ENCODE peak calls at places on chromosomes 16 and 17, in five cellular contexts. One of them, this sample, is unnamed.

GRCh38 chr17:18229771-18230170 is 4.3 kb downstream of the LLGL1 start:
- DNase-seq in neural progenitor cell: no peak
- DNase-seq in GM23338: no peak
- DNase-seq in PC-3: no peak
- DNase-seq in mucosa of descending colon: no peak
- DNase-seq in this sample: no peak

GRCh38 chr16:69726313-69727060 is at the start of gene NQO1:
- DNase-seq in neural progenitor cell: peak
- DNase-seq in GM23338: peak
- DNase-seq in PC-3: peak
- DNase-seq in mucosa of descending colon: peak
- DNase-seq in this sample: peak

GRCh38 chr16:57519796-57520360 is 16.5 kb downstream of the CCDC102A start:
- DNase-seq in neural progenitor cell: peak
- DNase-seq in GM23338: peak
- DNase-seq in PC-3: peak
- DNase-seq in mucosa of descending colon: peak
- DNase-seq in this sample: no peak

GRCh38 chr16:28491970-28492474 is at the start of gene CLN3:
- DNase-seq in neural progenitor cell: peak
- DNase-seq in GM23338: peak
- DNase-seq in PC-3: peak
- DNase-seq in mucosa of descending colon: peak
- DNase-seq in this sample: peak

GRCh38 chr17:79862771-79863440 is 23.7 kb upstream of the CBX4 start:
- DNase-seq in neural progenitor cell: no peak
- DNase-seq in GM23338: no peak
- DNase-seq in PC-3: no peak
- DNase-seq in mucosa of descending colon: no peak
- DNase-seq in this sample: no peak

GRCh38 chr16:47460301-47460754 is 535 bp downstream of the ITFG1 start:
- DNase-seq in neural progenitor cell: no peak
- DNase-seq in GM23338: peak
- DNase-seq in PC-3: peak
- DNase-seq in mucosa of descending colon: no peak
- DNase-seq in this sample: no peak

GRCh38 chr17:47665655-47666054 is 15.9 kb downstream of the KPNB1 start:
- DNase-seq in neural progenitor cell: no peak
- DNase-seq in GM23338: no peak
- DNase-seq in PC-3: no peak
- DNase-seq in mucosa of descending colon: no peak
- DNase-seq in this sample: no peak

GRCh38 chr17:13940858-13941665 is 128.2 kb upstream of the COX10 start:
- DNase-seq in neural progenitor cell: no peak
- DNase-seq in GM23338: peak
- DNase-seq in PC-3: peak
- DNase-seq in mucosa of descending colon: no peak
- DNase-seq in this sample: no peak

GRCh38 chr17:59357929-59358328 is 26.5 kb downstream of the YPEL2 start:
- DNase-seq in neural progenitor cell: no peak
- DNase-seq in GM23338: no peak
- DNase-seq in PC-3: peak
- DNase-seq in mucosa of descending colon: no peak
- DNase-seq in this sample: no peak

GRCh38 chr16:31376705-31377104 is 16.4 kb upstream of the ITGAD start:
- DNase-seq in neural progenitor cell: no peak
- DNase-seq in GM23338: no peak
- DNase-seq in PC-3: no peak
- DNase-seq in mucosa of descending colon: no peak
- DNase-seq in this sample: no peak

GRCh38 chr17:50184057-50184456 is 17.4 kb downstream of the COL1A1 start:
- DNase-seq in neural progenitor cell: peak
- DNase-seq in GM23338: peak
- DNase-seq in PC-3: no peak
- DNase-seq in mucosa of descending colon: peak
- DNase-seq in this sample: no peak

GRCh38 chr17:58332720-58333395 is 4.3 kb upstream of the TSPOAP1 start:
- DNase-seq in neural progenitor cell: no peak
- DNase-seq in GM23338: no peak
- DNase-seq in PC-3: no peak
- DNase-seq in mucosa of descending colon: peak
- DNase-seq in this sample: no peak

GRCh38 chr17:18037482-18037881 is 1.5 kb downstream of the ATPAF2 start:
- DNase-seq in neural progenitor cell: no peak
- DNase-seq in GM23338: no peak
- DNase-seq in PC-3: no peak
- DNase-seq in mucosa of descending colon: no peak
- DNase-seq in this sample: no peak

GRCh38 chr16:20673882-20674683 is 23.4 kb downstream of the ACSM1 start:
- DNase-seq in neural progenitor cell: no peak
- DNase-seq in GM23338: no peak
- DNase-seq in PC-3: no peak
- DNase-seq in mucosa of descending colon: no peak
- DNase-seq in this sample: no peak

GRCh38 chr17:59534583-59534982 is 30.8 kb upstream of the DHX40 start:
- DNase-seq in neural progenitor cell: peak
- DNase-seq in GM23338: peak
- DNase-seq in PC-3: peak
- DNase-seq in mucosa of descending colon: no peak
- DNase-seq in this sample: no peak

GRCh38 chr17:33508215-33508614 is 215.1 kb upstream of the ASIC2 start:
- DNase-seq in neural progenitor cell: no peak
- DNase-seq in GM23338: no peak
- DNase-seq in PC-3: no peak
- DNase-seq in mucosa of descending colon: no peak
- DNase-seq in this sample: no peak

GRCh38 chr16:67339453-67339852 is 12.8 kb downstream of the LRRC36 start:
- DNase-seq in neural progenitor cell: no peak
- DNase-seq in GM23338: peak
- DNase-seq in PC-3: peak
- DNase-seq in mucosa of descending colon: no peak
- DNase-seq in this sample: no peak

GRCh38 chr16:30068333-30068732 is 2.8 kb downstream of the ALDOA start:
- DNase-seq in neural progenitor cell: no peak
- DNase-seq in GM23338: no peak
- DNase-seq in PC-3: no peak
- DNase-seq in mucosa of descending colon: no peak
- DNase-seq in this sample: no peak

GRCh38 chr17:38730526-38731379 is 612 bp downstream of the CISD3 start:
- DNase-seq in neural progenitor cell: peak
- DNase-seq in GM23338: peak
- DNase-seq in PC-3: peak
- DNase-seq in mucosa of descending colon: peak
- DNase-seq in this sample: no peak

GRCh38 chr16:56708418-56708817 is 21.5 kb upstream of the NUP93 start:
- DNase-seq in neural progenitor cell: no peak
- DNase-seq in GM23338: peak
- DNase-seq in PC-3: no peak
- DNase-seq in mucosa of descending colon: no peak
- DNase-seq in this sample: no peak

GRCh38 chr16:83994087-83994486 is 26.0 kb downstream of the NECAB2 start:
- DNase-seq in neural progenitor cell: no peak
- DNase-seq in GM23338: no peak
- DNase-seq in PC-3: peak
- DNase-seq in mucosa of descending colon: no peak
- DNase-seq in this sample: no peak

GRCh38 chr17:29412780-29413565 is 22.8 kb downstream of the TAOK1 start:
- DNase-seq in neural progenitor cell: no peak
- DNase-seq in GM23338: no peak
- DNase-seq in PC-3: peak
- DNase-seq in mucosa of descending colon: no peak
- DNase-seq in this sample: no peak

DNA sequence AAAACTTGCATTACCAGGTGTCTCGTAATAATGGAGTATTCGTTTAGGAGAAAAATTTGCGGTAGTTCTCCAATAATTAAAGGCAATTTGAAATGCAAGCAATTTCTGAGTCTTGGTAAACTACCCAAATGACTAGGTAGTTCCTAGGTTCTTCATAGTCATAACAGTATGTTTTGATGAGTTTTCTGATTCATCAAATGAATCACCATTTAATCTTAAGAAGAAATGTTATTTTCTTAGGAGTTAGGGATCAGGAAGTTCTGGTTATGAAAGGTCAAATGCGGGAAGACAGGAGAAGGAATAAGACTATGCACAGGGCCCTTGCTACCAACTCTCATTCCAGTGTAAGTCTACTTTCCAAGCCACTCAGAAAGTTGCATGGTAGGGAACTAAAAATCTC is 221.5 kb upstream of the SOX9 start:
- DNase-seq in neural progenitor cell: no peak
- DNase-seq in GM23338: no peak
- DNase-seq in PC-3: peak
- DNase-seq in mucosa of descending colon: no peak
- DNase-seq in this sample: no peak
- TF ChIP-seq CTCF in neural progenitor cell: no peak
- TF ChIP-seq CTCF in GM23338: no peak
- TF ChIP-seq CTCF in PC-3: no peak
- TF ChIP-seq CTCF in mucosa of descending colon: no peak
- TF ChIP-seq CTCF in this sample: no peak

DNA sequence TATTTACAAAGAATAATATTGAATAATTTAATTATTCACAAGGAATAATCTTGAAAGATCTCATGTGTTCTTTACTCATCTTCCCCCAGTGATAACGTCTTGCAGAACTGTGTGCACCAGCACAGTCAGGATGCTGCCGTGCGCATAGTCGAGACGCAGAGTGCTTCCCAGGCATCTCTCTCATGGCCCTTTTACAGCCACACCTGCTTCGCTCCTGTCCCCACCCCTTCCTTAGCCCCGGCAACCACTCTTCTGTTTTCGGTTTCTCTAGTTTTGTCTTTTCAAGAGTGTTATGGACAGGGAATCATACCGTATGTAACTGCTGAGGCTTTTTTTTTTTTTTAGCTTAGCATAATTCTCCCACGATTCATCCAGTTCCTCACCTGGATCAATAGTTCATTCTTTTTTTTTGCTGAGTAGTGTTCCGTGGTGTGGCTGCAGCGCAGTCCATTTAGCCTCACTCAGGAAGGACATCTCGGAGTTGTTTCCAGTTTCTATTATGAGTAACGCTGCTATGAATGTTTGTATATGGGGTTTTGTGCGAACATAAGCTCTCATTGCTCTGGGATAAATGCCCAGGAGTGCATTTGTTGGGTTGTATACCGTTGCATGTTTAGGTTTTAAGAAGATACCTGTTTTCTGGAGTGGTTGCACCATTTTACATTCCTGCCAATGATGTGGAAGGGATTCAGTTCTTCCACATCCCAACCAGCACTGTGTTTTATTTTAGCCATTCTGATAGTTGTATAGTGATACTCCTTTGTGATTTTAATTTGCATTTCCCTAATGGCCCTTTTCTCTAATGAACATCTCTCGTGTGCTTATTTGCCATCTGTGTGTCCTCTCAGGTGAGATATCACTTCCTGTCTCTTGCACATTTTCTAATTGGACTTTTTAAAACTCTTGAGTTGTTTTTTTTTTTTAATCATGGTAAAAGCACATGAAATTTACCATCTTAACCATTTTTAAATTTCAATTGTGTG is 47.6 kb downstream of the SEC14L1 start:
- DNase-seq in neural progenitor cell: no peak
- DNase-seq in GM23338: no peak
- DNase-seq in PC-3: peak
- DNase-seq in mucosa of descending colon: no peak
- DNase-seq in this sample: no peak
- H3K4me3 ChIP-seq in neural progenitor cell: no peak
- H3K4me3 ChIP-seq in GM23338: no peak
- H3K4me3 ChIP-seq in PC-3: no peak
- H3K4me3 ChIP-seq in mucosa of descending colon: no peak
- H3K4me3 ChIP-seq in this sample: no peak

DNA sequence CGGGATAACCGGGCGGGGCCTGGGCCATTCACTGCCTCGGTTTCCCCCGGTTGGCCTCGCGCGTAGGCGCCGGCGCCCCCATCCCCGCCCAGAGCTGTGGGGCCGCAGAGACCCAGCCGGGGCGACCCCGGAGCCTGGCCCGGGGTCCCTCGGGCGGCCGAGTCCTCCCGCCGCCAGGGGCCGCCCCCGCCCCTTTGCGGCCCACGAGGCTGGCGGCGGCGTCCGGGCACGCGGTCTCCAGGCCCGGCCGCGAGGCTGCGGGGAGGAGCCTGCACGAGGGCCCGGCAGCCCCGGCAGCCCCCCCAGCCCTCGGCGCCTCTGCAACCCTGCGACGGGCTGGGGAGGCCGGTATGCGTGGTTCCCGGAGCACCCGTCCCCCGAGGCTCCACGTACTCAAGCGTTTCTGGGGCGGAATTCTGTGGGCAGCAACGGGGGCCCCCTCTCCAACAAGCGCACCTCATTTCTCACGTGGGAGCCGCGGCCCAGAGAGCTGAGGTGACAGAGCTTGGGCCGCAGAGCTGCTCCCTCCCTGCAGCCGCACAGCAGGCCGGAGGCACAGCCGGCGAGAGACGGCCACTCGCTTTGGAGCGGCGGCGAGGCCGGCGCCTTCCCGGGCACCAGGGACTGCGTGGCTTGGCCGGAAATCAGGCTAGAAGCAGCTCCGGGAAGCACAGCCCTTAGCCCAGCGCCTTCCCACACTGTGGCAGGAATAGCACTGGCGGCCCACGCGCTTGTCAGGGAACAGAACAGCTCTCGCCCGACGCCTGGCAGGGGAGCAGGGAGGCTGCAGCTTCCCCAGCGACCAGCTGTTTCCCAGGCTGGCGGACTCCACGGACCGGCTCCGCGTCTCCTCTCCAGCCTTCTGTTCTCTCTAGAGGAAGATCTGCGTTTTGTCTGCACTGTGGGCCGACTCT is 860 bp upstream of the LIMD2 start:
- DNase-seq in neural progenitor cell: peak
- DNase-seq in GM23338: peak
- DNase-seq in PC-3: no peak
- DNase-seq in mucosa of descending colon: peak
- DNase-seq in this sample: no peak
- TF ChIP-seq CTCF in neural progenitor cell: peak
- TF ChIP-seq CTCF in GM23338: no peak
- TF ChIP-seq CTCF in PC-3: no peak
- TF ChIP-seq CTCF in mucosa of descending colon: no peak
- TF ChIP-seq CTCF in this sample: no peak

GRCh38 chr17:74737299-74738050 is 419 bp downstream of the RAB37 start:
- DNase-seq in neural progenitor cell: peak
- DNase-seq in GM23338: peak
- DNase-seq in PC-3: peak
- DNase-seq in mucosa of descending colon: peak
- DNase-seq in this sample: no peak
- H3K4me3 ChIP-seq in neural progenitor cell: peak
- H3K4me3 ChIP-seq in GM23338: peak
- H3K4me3 ChIP-seq in PC-3: no peak
- H3K4me3 ChIP-seq in mucosa of descending colon: no peak
- H3K4me3 ChIP-seq in this sample: no peak